ENCODE peak calls at places on chromosomes 1 and 21, in five cellular contexts. P is A549, L is AG04449, V is posterior cingulate gyrus, K is NAMALWA. U is an unnamed sample.
A peak's percentile ranks its signal among the peaks of the same experiment; 100 is the strongest.

GRCh38 chr1:1433804-1434130 is 1.7 kb upstream of the VWA1 start:
- DNase-seq in P (no peak), L (no peak), V (no peak), K (no peak), U (peak; percentile 44)

GRCh38 chr1:173867141-173867752 is 542 bp downstream of the GAS5 start:
- DNase-seq in P (no peak), L (no peak), V (no peak), K (no peak), U (no peak)

GRCh38 chr21:33035147-33035546 is 9.4 kb downstream of the OLIG2 start:
- DNase-seq in P (no peak), L (no peak), V (no peak), K (no peak), U (no peak)

GRCh38 chr1:166514067-166514466 is 325.2 kb upstream of the POGK start:
- DNase-seq in P (no peak), L (no peak), V (no peak), K (no peak), U (no peak)

GRCh38 chr1:931380-932177 is 7.9 kb downstream of the SAMD11 start:
- DNase-seq in P (no peak), L (no peak), V (no peak), K (peak; percentile 47), U (no peak)

GRCh38 chr1:39292401-39292800 is 87.9 kb downstream of the MACF1 start:
- DNase-seq in P (no peak), L (no peak), V (no peak), K (no peak), U (no peak)

GRCh38 chr21:42939581-42940413 is 14.4 kb upstream of the ERVH48-1 start:
- DNase-seq in P (peak; percentile 59), L (peak; percentile 82), V (peak; percentile 66), K (no peak), U (no peak)

GRCh38 chr1:91948501-91949355 is 473 bp upstream of the BRDT start:
- DNase-seq in P (no peak), L (no peak), V (no peak), K (no peak), U (no peak)

GRCh38 chr1:43382027-43382771 is 7.4 kb downstream of the MED8 start:
- DNase-seq in P (no peak), L (no peak), V (peak; percentile 50), K (no peak), U (no peak)

GRCh38 chr21:46118871-46119564 is 21.1 kb downstream of the COL6A2 start:
- DNase-seq in P (no peak), L (no peak), V (no peak), K (no peak), U (peak; percentile 18)

GRCh38 chr1:9238550-9238949 is 4.0 kb downstream of the H6PD start:
- DNase-seq in P (no peak), L (no peak), V (no peak), K (no peak), U (no peak)

GRCh38 chr1:2805801-2806430 is 4.4 kb upstream of the TTC34 start:
- DNase-seq in P (no peak), L (no peak), V (no peak), K (no peak), U (no peak)

GRCh38 chr1:159869173-159869572 is 6.7 kb upstream of the VSIG8 start:
- DNase-seq in P (no peak), L (no peak), V (no peak), K (no peak), U (no peak)

GRCh38 chr21:42846221-42846620 is 33.1 kb downstream of the WDR4 start:
- DNase-seq in P (no peak), L (no peak), V (no peak), K (no peak), U (no peak)

GRCh38 chr1:168320805-168321577 is 40.3 kb downstream of the TBX19 start:
- DNase-seq in P (peak; percentile 67), L (peak; percentile 47), V (no peak), K (no peak), U (no peak)

GRCh38 chr21:25329227-25329626 is 278.1 kb downstream of the MRPL39 start:
- DNase-seq in P (no peak), L (peak; percentile 74), V (no peak), K (no peak), U (no peak)

GRCh38 chr1:211912064-211912463 is 81.5 kb upstream of the LPGAT1 start:
- DNase-seq in P (no peak), L (no peak), V (no peak), K (no peak), U (no peak)

GRCh38 chr1:92934395-92935378 is 26.6 kb downstream of the DIPK1A start:
- DNase-seq in P (no peak), L (peak; percentile 85), V (no peak), K (no peak), U (no peak)

GRCh38 chr1:201053155-201053860 is 29.8 kb upstream of the KIF21B start:
- DNase-seq in P (no peak), L (no peak), V (no peak), K (peak; percentile 42), U (no peak)

GRCh38 chr1:37147397-37147831 is 113.1 kb upstream of the GRIK3 start:
- DNase-seq in P (no peak), L (no peak), V (peak; percentile 37), K (no peak), U (no peak)